ENCODE peak calls at places on chromosomes 13 and 19, in five cellular contexts. N is SJSA1; F is activated gamma-delta T cell treated with anti-CD3 and anti-CD28 coated beads, Interleukin-2, amount 50 U/mL, for 16 hours; O is HuH-7; H is activated CD4-positive, alpha-beta T cell treated with anti-CD3 and anti-CD28 coated beads for 48 hours. Z is an unnamed sample.
A peak's percentile ranks its signal among the peaks of the same experiment; 100 is the strongest.

GRCh38 chr13:72648513-72649065 is 78.8 kb downstream of the MZT1 start:
- DNase-seq in O (peak; percentile 10), N (no peak), H (no peak), F (no peak), Z (no peak)

GRCh38 chr13:102035969-102036368 is 365.9 kb downstream of the FGF14 start:
- DNase-seq in N (no peak), F (no peak), O (no peak), H (no peak), Z (no peak)

GRCh38 chr13:106349080-106349841 is 186.2 kb downstream of the EFNB2 start:
- DNase-seq in F (no peak), N (no peak), H (no peak), O (no peak), Z (no peak)

GRCh38 chr19:4660181-4660791 is 9.9 kb downstream of the MYDGF start:
- DNase-seq in F (no peak), N (no peak), H (no peak), O (peak; percentile 79), Z (no peak)

GRCh38 chr19:46309056-46309455 is 12.2 kb downstream of the HIF3A start:
- DNase-seq in N (no peak), F (no peak), H (no peak), O (no peak), Z (no peak)

GRCh38 chr13:91609353-91609752 is 210.9 kb downstream of the GPC5 start:
- DNase-seq in F (no peak), H (no peak), O (no peak), N (no peak), Z (no peak)

GRCh38 chr13:76992548-76993001 is 694 bp downstream of the CLN5 start:
- DNase-seq in N (no peak), O (peak; percentile 10), F (no peak), H (peak; percentile 21), Z (no peak)

GRCh38 chr13:100483836-100484381 is 104.7 kb downstream of the GGACT start:
- DNase-seq in F (no peak), O (no peak), N (no peak), H (no peak), Z (no peak)

GRCh38 chr13:27536361-27537101 is 83.8 kb downstream of the LNX2 start:
- DNase-seq in N (no peak), H (no peak), O (no peak), F (no peak), Z (no peak)

GRCh38 chr19:49409441-49410029 is 13.7 kb downstream of the PTH2 start:
- DNase-seq in N (no peak), F (no peak), H (no peak), O (no peak), Z (no peak)

GRCh38 chr13:114044486-114044885 is 70.6 kb upstream of the C13orf46 start:
- DNase-seq in F (no peak), H (no peak), O (no peak), N (no peak), Z (no peak)

GRCh38 chr19:35295792-35296462 is 4.0 kb downstream of the MAG start:
- DNase-seq in H (peak; percentile 41), N (no peak), O (no peak), F (peak; percentile 14), Z (peak; percentile 37)

GRCh38 chr19:43330726-43331434 is 22.6 kb upstream of the CD177 start:
- DNase-seq in F (no peak), N (no peak), H (no peak), O (no peak), Z (no peak)

GRCh38 chr13:43303040-43303729 is 279.8 kb downstream of the DNAJC15 start:
- DNase-seq in O (no peak), N (peak; percentile 50), F (no peak), H (peak; percentile 11), Z (no peak)

GRCh38 chr13:29849731-29850212 is 645 bp downstream of the UBL3 start:
- DNase-seq in N (peak; percentile 53), F (peak; percentile 16), O (peak; percentile 43), H (peak; percentile 40), Z (no peak)

GRCh38 chr19:11243798-11244169 is 4.4 kb downstream of the ANGPTL8 start:
- DNase-seq in O (no peak), H (no peak), N (no peak), F (no peak), Z (no peak)

GRCh38 chr19:17235618-17236413 is 9.8 kb downstream of the OCEL1 start:
- DNase-seq in O (no peak), H (peak; percentile 78), F (peak; percentile 52), N (peak; percentile 69), Z (no peak)

GRCh38 chr19:5000120-5000611 is 31.3 kb downstream of the KDM4B start:
- DNase-seq in N (no peak), F (no peak), H (no peak), O (no peak), Z (no peak)

GRCh38 chr19:16524991-16525734 is 17.1 kb downstream of the CHERP start:
- DNase-seq in F (no peak), O (no peak), H (no peak), N (no peak), Z (no peak)

GRCh38 chr19:10000171-10000826 is 10.0 kb downstream of the COL5A3 start:
- DNase-seq in O (peak; percentile 78), N (peak; percentile 75), F (peak; percentile 35), H (peak; percentile 79), Z (peak; percentile 39)

GRCh38 chr19:46000497-46001246 is 5.4 kb downstream of the CCDC61 start:
- DNase-seq in H (peak; percentile 71), N (no peak), F (peak; percentile 47), O (no peak), Z (no peak)

GRCh38 chr13:110663491-110663890 is 42.4 kb downstream of the CARS2 start:
- DNase-seq in N (peak; percentile 64), F (no peak), H (no peak), O (no peak), Z (no peak)

GRCh38 chr19:18128044-18128443 is 24.9 kb upstream of the PIK3R2 start:
- DNase-seq in O (no peak), H (no peak), F (no peak), N (no peak), Z (no peak)

GRCh38 chr19:18756896-18757295 is 34.2 kb downstream of the COMP start:
- DNase-seq in N (no peak), H (no peak), F (no peak), O (no peak), Z (no peak)

GRCh38 chr13:46314587-46314986 is 72.5 kb downstream of the RUBCNL start:
- DNase-seq in N (no peak), F (no peak), H (no peak), O (no peak), Z (no peak)

GRCh38 chr19:51687791-51688664 is 5.1 kb upstream of the SPACA6 start:
- DNase-seq in H (no peak), O (no peak), N (peak; percentile 61), F (no peak), Z (peak; percentile 87)

GRCh38 chr19:41753159-41753558 is 2.2 kb upstream of the CEACAM6 start:
- DNase-seq in O (peak; percentile 58), F (peak; percentile 61), N (peak; percentile 53), H (peak; percentile 86), Z (peak; percentile 12)

GRCh38 chr13:51525567-51526165 is 58.6 kb upstream of the WDFY2 start:
- DNase-seq in O (no peak), N (no peak), F (no peak), H (no peak), Z (no peak)

GRCh38 chr13:94325660-94326059 is 153.8 kb downstream of the DCT start:
- DNase-seq in O (no peak), N (peak; percentile 51), H (no peak), F (no peak), Z (no peak)